ENCODE peak calls at places on chromosomes 12 and 14, in seven cellular contexts. M is A549; U is heart right ventricle; N is PC-3; O is naive thymus-derived CD4-positive, alpha-beta T cell; B is AG04450; W is left ventricle myocardium inferior. G is an unnamed sample.

GRCh38 chr12:8860165-8860961 is 37.9 kb downstream of the A2ML1 start:
- DNase-seq in M (peak; percentile 69), U (peak; percentile 32), N (peak; percentile 36), O (peak; percentile 13), B (no peak), W (peak; percentile 29), G (no peak)

GRCh38 chr12:120734210-120734609 is 8.6 kb downstream of the ACADS start:
- DNase-seq in M (no peak), U (no peak), N (no peak), O (no peak), B (no peak), W (no peak), G (peak; percentile 54)

GRCh38 chr12:94770397-94770759 is 120.0 kb upstream of the TMCC3 start:
- DNase-seq in M (no peak), U (no peak), N (no peak), O (no peak), B (no peak), W (no peak), G (no peak)

GRCh38 chr12:65403188-65403587 is 124.7 kb downstream of the MSRB3 start:
- DNase-seq in M (no peak), U (no peak), N (no peak), O (no peak), B (no peak), W (no peak), G (no peak)

GRCh38 chr14:61872452-61872851 is 110.2 kb downstream of the SNAPC1 start:
- DNase-seq in M (no peak), U (no peak), N (no peak), O (no peak), B (no peak), W (no peak), G (no peak)

GRCh38 chr12:62751844-62752155 is 183.2 kb downstream of the PPM1H start:
- DNase-seq in M (no peak), U (no peak), N (no peak), O (no peak), B (no peak), W (no peak), G (no peak)

GRCh38 chr12:52990206-52990605 is 16.1 kb upstream of the EIF4B start:
- DNase-seq in M (peak; percentile 54), U (no peak), N (no peak), O (no peak), B (no peak), W (no peak), G (peak; percentile 22)

GRCh38 chr14:104821229-104821945 is 20.5 kb downstream of the ZBTB42 start:
- DNase-seq in M (no peak), U (peak; percentile 2), N (no peak), O (no peak), B (no peak), W (no peak), G (peak; percentile 34)

GRCh38 chr12:90216815-90217214 is 508.2 kb upstream of the ATP2B1 start:
- DNase-seq in M (no peak), U (peak; percentile 13), N (peak; percentile 65), O (no peak), B (no peak), W (no peak), G (peak; percentile 45)

GRCh38 chr12:118053071-118053985 is 7.7 kb downstream of the WSB2 start:
- DNase-seq in M (no peak), U (no peak), N (peak; percentile 41), O (no peak), B (no peak), W (no peak), G (no peak)

GRCh38 chr14:23359722-23360447 is 5.1 kb downstream of the EFS start:
- DNase-seq in M (no peak), U (no peak), N (no peak), O (no peak), B (no peak), W (no peak), G (peak; percentile 51)

GRCh38 chr14:23358553-23359166 is 6.0 kb upstream of the SLC22A17 start:
- DNase-seq in M (no peak), U (no peak), N (no peak), O (no peak), B (no peak), W (no peak), G (peak; percentile 53)

GRCh38 chr14:23360496-23360895 is 4.5 kb downstream of the EFS start:
- DNase-seq in M (peak; percentile 57), U (no peak), N (no peak), O (no peak), B (no peak), W (no peak), G (no peak)

GRCh38 chr14:23358042-23358441 is 5.4 kb upstream of the SLC22A17 start:
- DNase-seq in M (no peak), U (no peak), N (no peak), O (no peak), B (no peak), W (no peak), G (no peak)

DNA sequence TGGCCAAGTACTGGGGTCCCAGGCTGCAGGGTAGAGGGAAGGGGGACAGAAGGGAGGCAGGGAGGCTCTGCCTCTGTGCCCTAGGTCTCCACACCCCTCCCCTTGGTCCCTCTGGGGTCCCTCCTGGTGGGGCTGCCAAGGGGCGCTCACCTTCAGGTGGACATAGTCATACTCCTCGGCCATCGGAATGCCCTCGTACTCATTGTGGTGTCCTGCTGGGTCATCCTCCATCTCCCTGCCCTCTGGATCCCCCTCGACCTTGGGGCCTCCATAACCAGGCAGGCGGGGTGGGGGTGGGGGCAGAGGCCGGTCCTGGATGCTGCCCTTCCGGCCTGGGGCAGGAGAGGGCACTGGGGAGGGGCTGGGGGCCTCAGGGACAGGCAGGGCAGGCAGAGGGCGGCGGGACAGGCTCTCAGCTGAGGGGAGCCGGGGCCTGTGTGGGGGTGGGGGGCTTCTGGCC is 5.8 kb downstream of the EFS start:
- DNase-seq in M (no peak), U (no peak), N (no peak), O (no peak), B (no peak), W (no peak), G (peak; percentile 39)
- H3K4me3 ChIP-seq in M (no peak overlapping the region), U (no peak overlapping the region), N (no peak overlapping the region), O (no peak overlapping the region), B (no peak overlapping the region), W (no peak overlapping the region), G (no peak overlapping the region)

GRCh38 chr14:68548194-68549056 is 244.4 kb downstream of the ZFP36L1 start:
- DNase-seq in M (peak; percentile 89), U (peak; percentile 94), N (peak; percentile 97), O (no peak), B (peak; percentile 96), W (peak; percentile 90), G (peak; percentile 95)

GRCh38 chr14:68551045-68551683 is 241.7 kb downstream of the ZFP36L1 start:
- DNase-seq in M (no peak), U (no peak), N (no peak), O (no peak), B (no peak), W (no peak), G (no peak)

GRCh38 chr14:68549057-68549421 is 243.8 kb downstream of the ZFP36L1 start:
- DNase-seq in M (peak; percentile 73), U (no peak), N (peak; percentile 50), O (no peak), B (no peak), W (no peak), G (no peak)

GRCh38 chr14:68552075-68552474 is 240.8 kb downstream of the ZFP36L1 start:
- DNase-seq in M (no peak), U (no peak), N (no peak), O (no peak), B (no peak), W (no peak), G (no peak)

GRCh38 chr14:68549966-68550705 is 242.7 kb downstream of the ZFP36L1 start:
- DNase-seq in M (peak; percentile 50), U (no peak), N (peak; percentile 41), O (no peak), B (no peak), W (no peak), G (no peak)
- H3K27ac ChIP-seq in M (peak overlapping the region; percentile 75), U (peak overlapping the region; percentile 66), N (peak overlapping the region; percentile 24), O (no peak overlapping the region), B (peak overlapping the region; percentile 25), W (peak overlapping the region; percentile 75), G (no peak overlapping the region)

GRCh38 chr12:6372403-6373003 is 2.9 kb downstream of the SCNN1A start:
- DNase-seq in M (peak; percentile 94), U (no peak), N (peak; percentile 86), O (no peak), B (no peak), W (no peak), G (peak; percentile 74)
- H3K4me3 ChIP-seq in M (no peak overlapping the region), U (no peak overlapping the region), N (peak overlapping the region; percentile 43), O (no peak overlapping the region), B (no peak overlapping the region), W (no peak overlapping the region), G (no peak overlapping the region)

GRCh38 chr12:106974525-106974924 is 12.4 kb downstream of the MTERF2 start:
- DNase-seq in M (no peak), U (no peak), N (no peak), O (no peak), B (no peak), W (no peak), G (no peak)
- H3K27ac ChIP-seq in M (no peak overlapping the region), U (no peak overlapping the region), N (no peak overlapping the region), O (no peak overlapping the region), B (no peak overlapping the region), W (no peak overlapping the region), G (no peak overlapping the region)

GRCh38 chr12:51953011-51953568 is 1.6 kb downstream of the ACVR1B start:
- DNase-seq in M (no peak), U (no peak), N (no peak), O (no peak), B (no peak), W (no peak), G (no peak)

GRCh38 chr12:51955702-51956101 is 4.2 kb downstream of the ACVR1B start:
- DNase-seq in M (no peak), U (no peak), N (no peak), O (no peak), B (no peak), W (no peak), G (no peak)

GRCh38 chr12:51953925-51954324 is 2.4 kb downstream of the ACVR1B start:
- DNase-seq in M (no peak), U (no peak), N (no peak), O (no peak), B (no peak), W (no peak), G (no peak)

GRCh38 chr12:51951843-51952722 is 584 bp downstream of the ACVR1B start:
- DNase-seq in M (no peak), U (peak; percentile 36), N (peak; percentile 11), O (peak; percentile 30), B (no peak), W (no peak), G (peak; percentile 74)

DNA sequence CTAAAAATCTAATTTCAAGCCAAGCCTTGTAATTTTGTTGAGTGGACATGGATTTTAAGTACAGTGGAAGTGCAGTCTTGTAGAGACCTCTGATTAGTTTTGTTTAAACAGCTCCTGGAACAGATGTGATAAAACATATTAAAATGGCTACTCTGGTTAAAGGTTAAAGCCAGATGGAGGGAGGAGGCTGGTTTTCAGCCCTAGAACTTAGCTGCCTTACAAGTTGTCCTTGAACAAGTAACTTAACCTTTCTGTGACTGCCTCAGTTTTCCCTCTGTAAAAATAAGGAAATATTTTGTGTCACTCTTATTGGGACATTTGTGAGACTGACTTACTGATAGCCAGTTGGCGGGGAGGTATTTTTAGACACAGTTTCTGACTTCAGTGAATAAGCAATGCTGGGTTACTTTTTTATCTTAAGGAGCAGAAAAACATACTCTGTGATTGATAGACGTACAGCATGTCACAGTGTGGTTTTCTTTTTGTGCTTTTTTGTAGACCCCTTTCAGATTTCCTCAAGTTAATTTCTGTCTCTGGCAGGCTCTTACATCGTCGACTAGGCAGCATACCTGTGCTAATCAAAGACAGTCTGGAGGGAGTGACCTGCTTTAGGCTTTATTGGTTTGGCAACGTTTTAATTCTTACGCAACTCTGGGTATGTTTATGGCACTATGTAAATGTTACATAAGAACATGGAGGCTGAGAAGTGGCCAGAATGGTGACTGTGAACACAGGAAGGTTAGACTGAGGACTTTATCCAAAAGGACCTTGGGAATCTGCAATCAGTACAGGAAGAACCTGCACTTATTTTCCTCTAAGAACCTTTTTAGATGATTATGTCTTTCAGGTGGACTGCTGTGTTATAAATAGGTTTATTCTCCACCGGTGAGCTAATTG is 3.2 kb downstream of the ACVR1B start:
- DNase-seq in M (peak; percentile 38), U (no peak), N (peak; percentile 82), O (no peak), B (no peak), W (no peak), G (no peak)
- H3K4me3 ChIP-seq in M (no peak overlapping the region), U (no peak overlapping the region), N (peak overlapping the region; percentile 26), O (no peak overlapping the region), B (no peak overlapping the region), W (peak overlapping the region; percentile 2), G (no peak overlapping the region)